ENCODE peak calls at places on chromosome 12, in six cellular contexts. A is right lobe of liver, T is upper lobe of right lung, Q is pancreas, P is cardiac fibroblast, D is astrocyte of the cerebellum. U is an unnamed sample.

GRCh38 chr12:30725739-30726138 is 29.0 kb downstream of the CAPRIN2 start:
- DNase-seq in A (no peak), Q (no peak), T (no peak), P (peak), D (peak), U (peak)

GRCh38 chr12:10736460-10736859 is 13.3 kb upstream of the YBX3 start:
- DNase-seq in A (no peak), P (no peak), D (no peak), Q (no peak), T (no peak), U (no peak)

GRCh38 chr12:57323402-57323801 is 72.4 kb upstream of the STAC3 start:
- DNase-seq in Q (no peak), T (no peak), D (peak), A (no peak), P (no peak), U (no peak)

GRCh38 chr12:119468286-119468685 is 125.3 kb upstream of the TMEM233 start:
- DNase-seq in A (no peak), T (no peak), P (no peak), Q (no peak), D (no peak), U (no peak)

GRCh38 chr12:120771097-120771496 is 45.5 kb downstream of the ACADS start:
- DNase-seq in D (no peak), A (no peak), P (no peak), Q (no peak), T (no peak), U (peak)

GRCh38 chr12:106113446-106114083 is 25.2 kb downstream of the NUAK1 start:
- DNase-seq in T (no peak), Q (no peak), A (no peak), D (no peak), P (no peak), U (no peak)

GRCh38 chr12:67650127-67650495 is 1.6 kb downstream of the DYRK2 start:
- DNase-seq in Q (peak), D (no peak), P (no peak), T (no peak), A (no peak), U (peak)

GRCh38 chr12:52246720-52247621 is 13.9 kb downstream of the KRT7 start:
- DNase-seq in A (no peak), P (no peak), Q (peak), T (no peak), D (no peak), U (no peak)

GRCh38 chr12:118853634-118854033 is 127.7 kb upstream of the SRRM4 start:
- DNase-seq in T (no peak), Q (no peak), D (no peak), P (peak), A (no peak), U (no peak)

GRCh38 chr12:66941150-66941549 is 262.3 kb upstream of the GRIP1 start:
- DNase-seq in P (no peak), Q (no peak), T (no peak), D (no peak), A (no peak), U (no peak)

GRCh38 chr12:3168775-3169221 is 91.6 kb downstream of the TSPAN9 start:
- DNase-seq in A (peak), T (no peak), Q (no peak), D (peak), P (peak), U (peak)

GRCh38 chr12:42291680-42292079 is 34.2 kb downstream of the ZCRB1 start:
- DNase-seq in D (no peak), A (no peak), T (no peak), P (no peak), Q (no peak), U (no peak)

GRCh38 chr12:1056390-1056789 is 65.4 kb downstream of the ERC1 start:
- DNase-seq in A (no peak), P (no peak), Q (no peak), D (no peak), T (no peak), U (no peak)

GRCh38 chr12:108622425-108622824 is 11.3 kb downstream of the SELPLG start:
- DNase-seq in A (no peak), Q (no peak), D (no peak), T (no peak), P (peak), U (no peak)

GRCh38 chr12:5989621-5990020 is 44.6 kb upstream of the ANO2 start:
- DNase-seq in A (no peak), Q (no peak), P (no peak), T (no peak), D (no peak), U (no peak)

GRCh38 chr12:94644141-94644575 is 6.2 kb downstream of the TMCC3 start:
- DNase-seq in A (peak), Q (no peak), P (peak), T (no peak), D (no peak), U (peak)

GRCh38 chr12:9364224-9365176 is 156.3 kb upstream of the PZP start:
- DNase-seq in Q (no peak), T (no peak), D (peak), A (no peak), P (peak), U (peak)

GRCh38 chr12:49658276-49658675 is 34.9 kb downstream of the PRPF40B start:
- DNase-seq in P (no peak), T (no peak), Q (no peak), A (no peak), D (no peak), U (no peak)

GRCh38 chr12:11797317-11797913 is 147.9 kb downstream of the ETV6 start:
- DNase-seq in Q (no peak), A (no peak), P (peak), T (no peak), D (peak), U (peak)

GRCh38 chr12:27693403-27693802 is 2.8 kb upstream of the REP15 start:
- DNase-seq in P (no peak), A (no peak), D (no peak), T (no peak), Q (no peak), U (no peak)

GRCh38 chr12:132168311-132169031 is 24.2 kb downstream of the NOC4L start:
- DNase-seq in Q (no peak), T (peak), P (no peak), D (no peak), A (peak), U (no peak)

GRCh38 chr12:60194682-60195081 is 598.9 kb downstream of the SLC16A7 start:
- DNase-seq in T (no peak), P (peak), Q (no peak), A (no peak), D (no peak), U (peak)

DNA sequence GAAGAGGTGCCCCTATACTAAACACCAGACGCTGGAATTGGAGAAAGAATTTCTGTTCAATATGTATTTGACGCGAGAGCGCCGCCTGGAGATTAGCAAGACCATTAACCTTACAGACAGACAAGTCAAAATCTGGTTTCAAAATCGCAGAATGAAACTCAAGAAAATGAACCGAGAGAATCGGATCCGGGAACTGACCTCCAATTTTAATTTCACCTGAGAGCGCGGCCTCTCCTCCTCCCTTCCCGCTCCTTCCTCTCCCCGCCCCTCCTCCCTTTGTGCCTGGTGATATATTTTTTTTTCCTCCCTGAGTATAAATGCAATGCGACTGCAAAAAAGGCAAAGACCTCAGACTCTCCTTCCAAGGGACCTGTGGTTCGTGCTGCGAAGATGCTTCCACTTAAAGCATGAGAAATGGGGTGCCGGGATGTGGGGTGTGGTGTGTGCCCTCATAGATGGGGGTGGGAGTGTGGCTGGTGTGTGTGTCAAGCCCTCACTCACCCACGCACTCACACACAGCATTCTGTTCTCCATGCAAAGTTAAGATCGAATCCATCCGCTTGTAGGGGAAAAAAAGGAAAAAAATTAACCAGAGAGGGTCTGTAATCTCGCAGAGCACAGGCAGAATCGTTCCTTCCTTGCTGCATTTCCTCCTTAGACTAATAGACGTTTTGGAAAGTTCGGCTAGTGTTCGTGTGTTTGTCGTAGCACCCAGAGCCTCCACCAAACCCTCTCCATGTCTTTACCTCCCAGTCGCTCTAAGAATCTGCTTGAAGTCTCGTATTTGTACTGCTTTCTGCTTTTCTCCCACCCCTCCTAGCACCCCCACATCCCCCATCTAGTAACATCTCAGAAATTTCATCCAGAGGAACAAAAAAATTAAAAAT is 4.5 kb downstream of the HOXC10 start:
- DNase-seq in A (no peak), Q (no peak), T (no peak), D (no peak), P (peak), U (peak)
- TF ChIP-seq CTCF in A (peak), Q (no peak), T (peak), D (peak), P (peak), U (peak)

GRCh38 chr12:55741978-55742377 is 944 bp upstream of the GDF11 start:
- DNase-seq in Q (no peak), D (no peak), P (no peak), A (no peak), T (no peak), U (no peak)
- H3K4me3 ChIP-seq in Q (no peak), D (no peak), P (no peak), A (no peak), T (no peak), U (no peak)

GRCh38 chr12:12999276-12999958 is 648 bp downstream of the HEBP1 start:
- DNase-seq in Q (peak), D (no peak), P (peak), T (no peak), A (no peak), U (no peak)
- TF ChIP-seq CTCF in Q (no peak), D (peak), P (no peak), T (no peak), A (no peak), U (no peak)

GRCh38 chr12:45987339-45987726 is 3.0 kb downstream of the SCAF11 start:
- DNase-seq in Q (no peak), A (no peak), D (no peak), P (no peak), T (no peak), U (no peak)
- H3K4me3 ChIP-seq in Q (no peak), A (no peak), D (no peak), P (no peak), T (no peak), U (no peak)

U was measured in astrocyte of the spinal cord.